ENCODE peak calls at places on chromosomes 7 and 10, in nine cellular contexts. N is Peyer's patch, S is fibroblast of pulmonary artery, V is astrocyte of the spinal cord, A is fibroblast of villous mesenchyme, M is fibroblast of the aortic adventitia, Z is astrocyte, G is mammary epithelial cell, J is PC-3. W is an unnamed sample.

GRCh38 chr10:69880301-69881081 is 78.8 kb downstream of the COL13A1 start:
- DNase-seq in M (no peak), Z (no peak), S (no peak), A (peak), V (no peak), J (no peak), G (no peak), N (no peak), W (no peak)

GRCh38 chr10:92692697-92693533 is 3.2 kb downstream of the HHEX start:
- DNase-seq in N (no peak), Z (no peak), G (no peak), A (no peak), J (no peak), M (no peak), S (no peak), V (no peak), W (no peak)

GRCh38 chr10:107616463-107617131 is 452.1 kb upstream of the SORCS1 start:
- DNase-seq in A (peak), G (peak), J (no peak), V (no peak), N (no peak), Z (no peak), S (peak), M (peak), W (peak)

GRCh38 chr10:127368101-127368500 is 171.7 kb upstream of the INSYN2A start:
- DNase-seq in Z (no peak), G (no peak), M (no peak), V (no peak), J (no peak), A (no peak), N (no peak), S (no peak), W (no peak)

GRCh38 chr7:76054129-76055120 is 6.5 kb downstream of the MDH2 start:
- DNase-seq in V (peak), M (peak), S (peak), J (peak), Z (peak), G (peak), A (peak), N (no peak), W (peak)

GRCh38 chr7:44216019-44216418 is 15.2 kb downstream of the YKT6 start:
- DNase-seq in G (no peak), N (no peak), S (no peak), J (no peak), Z (no peak), M (no peak), V (no peak), A (no peak), W (no peak)

GRCh38 chr10:75540357-75541335 is 109.2 kb downstream of the LRMDA start:
- DNase-seq in V (no peak), N (no peak), G (no peak), A (no peak), M (no peak), Z (no peak), S (no peak), J (peak), W (no peak)

GRCh38 chr10:70956029-70956759 is 67.8 kb upstream of the PCBD1 start:
- DNase-seq in V (no peak), N (peak), J (peak), Z (no peak), S (no peak), A (no peak), G (no peak), M (no peak), W (no peak)

GRCh38 chr7:35351466-35351865 is 97.6 kb upstream of the TBX20 start:
- DNase-seq in Z (no peak), A (no peak), S (no peak), N (no peak), V (no peak), J (no peak), G (no peak), M (no peak), W (no peak)

GRCh38 chr10:100637785-100638184 is 102.0 kb downstream of the HIF1AN start:
- DNase-seq in M (no peak), A (peak), V (no peak), Z (no peak), S (no peak), N (no peak), G (no peak), J (peak), W (no peak)

GRCh38 chr10:107425844-107426553 is 261.5 kb upstream of the SORCS1 start:
- DNase-seq in V (no peak), G (no peak), S (peak), J (no peak), A (no peak), M (peak), N (no peak), Z (no peak), W (no peak)

GRCh38 chr10:75982611-75983369 is 551.4 kb downstream of the LRMDA start:
- DNase-seq in Z (peak), N (no peak), V (peak), G (no peak), A (no peak), S (no peak), M (peak), J (peak), W (peak)

GRCh38 chr10:127524229-127524628 is 24.9 kb upstream of the NPS start:
- DNase-seq in V (no peak), J (no peak), G (no peak), S (no peak), A (no peak), Z (no peak), M (no peak), N (no peak), W (no peak)

GRCh38 chr7:88357794-88358533 is 51.3 kb upstream of the STEAP4 start:
- DNase-seq in Z (no peak), M (peak), S (peak), G (peak), V (no peak), N (no peak), A (peak), J (peak), W (peak)

GRCh38 chr7:39413866-39414668 is 152.1 kb upstream of the YAE1 start:
- DNase-seq in J (peak), N (peak), S (peak), V (peak), G (peak), A (peak), M (peak), Z (peak), W (peak)

GRCh38 chr7:149879801-149880738 is 6.3 kb downstream of the ATP6V0E2 start:
- DNase-seq in S (no peak), V (no peak), M (no peak), J (no peak), G (no peak), Z (no peak), A (no peak), N (no peak), W (no peak)

GRCh38 chr7:50317221-50317678 is 12.7 kb downstream of the IKZF1 start:
- DNase-seq in S (no peak), J (no peak), G (no peak), M (no peak), V (no peak), Z (no peak), N (no peak), A (no peak), W (no peak)

GRCh38 chr7:99579956-99580777 is 17.9 kb upstream of the TMEM225B start:
- DNase-seq in G (no peak), S (peak), A (peak), M (peak), N (peak), V (peak), Z (peak), J (no peak), W (peak)

GRCh38 chr7:36565792-36566356 is 158.4 kb downstream of the AOAH start:
- DNase-seq in M (peak), Z (no peak), V (no peak), A (peak), G (no peak), S (peak), J (no peak), N (no peak), W (peak)

GRCh38 chr10:70759769-70760168 is 25.4 kb downstream of the TBATA start:
- DNase-seq in Z (no peak), A (no peak), V (no peak), G (peak), S (no peak), J (no peak), N (peak), M (no peak), W (peak)

GRCh38 chr10:113230018-113230610 is 280.1 kb downstream of the TCF7L2 start:
- DNase-seq in A (no peak), M (no peak), G (no peak), V (no peak), N (no peak), S (no peak), J (no peak), Z (no peak), W (no peak)

GRCh38 chr10:63711866-63712716 is 190.9 kb downstream of the REEP3 start:
- DNase-seq in S (peak), V (peak), M (peak), G (peak), J (peak), Z (peak), N (peak), A (peak), W (peak)

GRCh38 chr7:134599371-134599770 is 47.3 kb upstream of the BPGM start:
- DNase-seq in J (no peak), S (no peak), G (no peak), Z (no peak), M (no peak), N (no peak), A (no peak), V (no peak), W (no peak)

GRCh38 chr7:95715274-95715673 is 57.1 kb upstream of the DYNC1I1 start:
- DNase-seq in A (no peak), S (no peak), J (no peak), G (no peak), N (no peak), Z (no peak), V (no peak), M (no peak), W (no peak)

GRCh38 chr7:1800876-1801275 is 130.8 kb downstream of the ELFN1 start:
- DNase-seq in N (no peak), A (peak), S (no peak), M (no peak), J (no peak), G (no peak), V (no peak), Z (no peak), W (no peak)

GRCh38 chr10:117461766-117462423 is 80.7 kb upstream of the EMX2 start:
- DNase-seq in M (peak), V (peak), N (peak), G (peak), A (peak), Z (peak), S (peak), J (peak), W (peak)

GRCh38 chr10:34180749-34181148 is 634.3 kb downstream of the PARD3 start:
- DNase-seq in S (no peak), G (no peak), M (no peak), A (no peak), N (no peak), J (no peak), Z (no peak), V (no peak), W (no peak)

GRCh38 chr7:100370303-100370702 is 3.0 kb upstream of the PILRA start:
- DNase-seq in N (no peak), V (no peak), G (no peak), A (no peak), M (no peak), J (no peak), S (no peak), Z (no peak), W (no peak)

GRCh38 chr10:123134915-123135414 is 805 bp upstream of the HMX3 start:
- DNase-seq in N (no peak), S (no peak), V (no peak), Z (no peak), G (no peak), M (no peak), A (no peak), J (no peak), W (no peak)

GRCh38 chr7:31825576-31825975 is 138.6 kb downstream of the PPP1R17 start:
- DNase-seq in A (no peak), V (no peak), M (no peak), S (no peak), N (no peak), J (no peak), Z (no peak), G (no peak), W (no peak)

GRCh38 chr7:26372738-26373137 is 81.1 kb downstream of the SNX10 start:
- DNase-seq in Z (no peak), S (no peak), M (no peak), N (no peak), A (no peak), G (no peak), V (no peak), J (no peak), W (no peak)

GRCh38 chr10:124709862-124710261 is 34.3 kb downstream of the FAM53B start:
- DNase-seq in V (no peak), S (no peak), J (no peak), G (peak), A (no peak), Z (no peak), N (peak), M (no peak), W (no peak)

GRCh38 chr7:151187409-151188251 is 580 bp upstream of the ASB10 start:
- DNase-seq in S (no peak), N (no peak), M (no peak), J (no peak), G (no peak), V (no peak), Z (no peak), A (no peak), W (no peak)

GRCh38 chr10:33115720-33116119 is 157.7 kb upstream of the ITGB1 start:
- DNase-seq in V (no peak), Z (peak), A (peak), M (peak), J (peak), G (no peak), S (peak), N (no peak), W (peak)

GRCh38 chr10:46096909-46097575 is 51.0 kb upstream of the MSMB start:
- DNase-seq in M (no peak), V (no peak), J (no peak), N (no peak), A (no peak), S (no peak), Z (no peak), G (no peak), W (no peak)

GRCh38 chr10:110408203-110408871 is 89.4 kb upstream of the DUSP5 start:
- DNase-seq in M (no peak), S (peak), N (no peak), V (no peak), A (peak), Z (no peak), J (peak), G (peak), W (peak)

GRCh38 chr10:44830022-44830421 is 81.1 kb upstream of the TMEM72 start:
- DNase-seq in J (peak), N (no peak), M (peak), G (peak), A (peak), S (peak), V (peak), Z (peak), W (peak)

GRCh38 chr10:52443419-52444388 is 129.6 kb downstream of the DKK1 start:
- DNase-seq in V (peak), G (peak), N (no peak), J (peak), A (peak), M (peak), S (peak), Z (peak), W (peak)

GRCh38 chr7:122488241-122488640 is 183.7 kb upstream of the FEZF1 start:
- DNase-seq in Z (no peak), G (peak), V (no peak), A (no peak), J (peak), S (no peak), M (no peak), N (no peak), W (no peak)

GRCh38 chr7:74598558-74598957 is 59.0 kb upstream of the GTF2I start:
- DNase-seq in S (no peak), A (no peak), G (peak), V (peak), N (no peak), J (peak), Z (peak), M (peak), W (peak)

GRCh38 chr10:132546567-132547420 is 9.2 kb downstream of the INPP5A start:
- DNase-seq in G (no peak), V (no peak), M (no peak), Z (no peak), N (peak), J (no peak), S (no peak), A (no peak), W (no peak)

GRCh38 chr10:132548869-132549268 is 11.3 kb downstream of the INPP5A start:
- DNase-seq in N (no peak), S (no peak), Z (no peak), J (no peak), V (no peak), A (no peak), M (no peak), G (no peak), W (no peak)

GRCh38 chr10:132548106-132548823 is 10.7 kb downstream of the INPP5A start:
- DNase-seq in Z (no peak), S (no peak), V (no peak), G (no peak), A (no peak), N (peak), J (no peak), M (no peak), W (no peak)

GRCh38 chr10:132545659-132546367 is 8.2 kb downstream of the INPP5A start:
- DNase-seq in N (peak), V (no peak), A (no peak), S (no peak), M (no peak), J (no peak), Z (no peak), G (no peak), W (no peak)

DNA sequence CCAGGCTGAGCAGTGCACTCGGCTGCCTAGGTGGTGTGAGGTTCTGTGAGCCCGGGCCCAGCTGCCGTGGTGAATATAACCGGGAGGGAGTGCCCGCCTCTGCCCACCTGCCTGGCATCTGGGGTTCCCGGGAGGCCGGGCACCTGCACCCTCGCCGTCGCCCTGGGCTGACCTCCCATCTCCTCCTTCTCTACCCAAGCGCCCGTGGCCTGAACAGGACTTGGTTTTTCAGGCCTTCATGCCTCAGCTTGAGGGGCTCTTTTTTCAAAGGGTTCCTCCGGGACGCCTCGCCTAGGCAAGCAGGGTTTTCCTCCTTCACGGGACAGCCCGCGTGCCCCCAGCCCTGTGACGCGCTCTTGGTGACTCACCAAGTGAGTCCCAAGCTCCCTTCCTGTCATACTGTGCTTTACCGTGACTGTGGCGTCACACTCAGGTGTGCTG is 9.9 kb downstream of the INPP5A start:
- DNase-seq in G (no peak), V (no peak), S (no peak), Z (no peak), M (no peak), A (no peak), N (peak), J (no peak), W (no peak)
- H3K4me3 ChIP-seq in G (no peak), V (no peak), S (no peak), Z (no peak), M (no peak), A (no peak), N (no peak), J (no peak), W (no peak)

DNA sequence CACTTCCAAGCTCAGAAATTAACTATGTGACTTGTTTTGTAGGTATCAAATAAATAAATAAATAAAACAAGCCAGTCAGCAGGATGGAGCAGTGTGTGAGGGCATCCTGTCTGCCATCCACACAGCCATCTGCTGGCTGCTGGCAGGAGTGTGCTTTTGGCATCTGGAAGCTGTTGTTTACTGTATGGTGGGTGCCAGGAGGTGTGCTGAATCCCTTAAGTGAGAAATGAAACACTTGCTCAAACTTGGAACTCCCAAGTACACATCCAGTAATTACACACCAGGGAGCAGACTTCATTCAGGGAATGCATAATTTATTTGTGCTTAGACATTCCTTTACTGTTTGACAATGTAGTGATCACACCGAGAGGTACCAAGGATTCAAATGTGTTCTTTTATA is 16.9 kb upstream of the TAX1BP1 start:
- DNase-seq in M (no peak), Z (no peak), V (peak), G (peak), J (peak), A (no peak), N (no peak), S (peak), W (no peak)
- TF ChIP-seq CTCF in M (no peak), Z (no peak), V (peak), G (peak), J (peak), A (no peak), N (no peak), S (peak), W (peak)

GRCh38 chr7:33351709-33352108 is 222.3 kb downstream of the BBS9 start:
- DNase-seq in V (no peak), S (no peak), N (no peak), Z (no peak), M (no peak), J (no peak), G (no peak), A (no peak), W (no peak)
- H3K4me3 ChIP-seq in V (no peak), S (no peak), N (no peak), Z (no peak), M (no peak), J (no peak), G (no peak), A (no peak), W (no peak)

GRCh38 chr7:118648002-118648401 is 423.5 kb downstream of the ANKRD7 start:
- DNase-seq in A (no peak), G (no peak), V (no peak), Z (no peak), M (no peak), J (no peak), S (no peak), N (no peak), W (no peak)
- TF ChIP-seq CTCF in A (no peak), G (no peak), V (no peak), Z (no peak), M (no peak), J (no peak), S (no peak), N (no peak), W (no peak)

GRCh38 chr7:683526-684205 is 42.8 kb upstream of the DNAAF5 start:
- DNase-seq in M (no peak), V (no peak), N (peak), Z (no peak), J (no peak), S (no peak), G (no peak), A (no peak), W (no peak)

GRCh38 chr7:682810-683209 is 43.7 kb upstream of the DNAAF5 start:
- DNase-seq in G (no peak), Z (no peak), S (no peak), N (no peak), M (no peak), V (no peak), A (no peak), J (no peak), W (no peak)

GRCh38 chr7:684416-684815 is 42.1 kb upstream of the DNAAF5 start:
- DNase-seq in G (no peak), M (no peak), V (no peak), S (no peak), Z (no peak), J (no peak), A (no peak), N (no peak), W (no peak)

GRCh38 chr7:680411-681127 is 45.9 kb upstream of the DNAAF5 start:
- DNase-seq in M (no peak), S (no peak), N (no peak), A (no peak), J (no peak), V (no peak), G (no peak), Z (no peak), W (no peak)

DNA sequence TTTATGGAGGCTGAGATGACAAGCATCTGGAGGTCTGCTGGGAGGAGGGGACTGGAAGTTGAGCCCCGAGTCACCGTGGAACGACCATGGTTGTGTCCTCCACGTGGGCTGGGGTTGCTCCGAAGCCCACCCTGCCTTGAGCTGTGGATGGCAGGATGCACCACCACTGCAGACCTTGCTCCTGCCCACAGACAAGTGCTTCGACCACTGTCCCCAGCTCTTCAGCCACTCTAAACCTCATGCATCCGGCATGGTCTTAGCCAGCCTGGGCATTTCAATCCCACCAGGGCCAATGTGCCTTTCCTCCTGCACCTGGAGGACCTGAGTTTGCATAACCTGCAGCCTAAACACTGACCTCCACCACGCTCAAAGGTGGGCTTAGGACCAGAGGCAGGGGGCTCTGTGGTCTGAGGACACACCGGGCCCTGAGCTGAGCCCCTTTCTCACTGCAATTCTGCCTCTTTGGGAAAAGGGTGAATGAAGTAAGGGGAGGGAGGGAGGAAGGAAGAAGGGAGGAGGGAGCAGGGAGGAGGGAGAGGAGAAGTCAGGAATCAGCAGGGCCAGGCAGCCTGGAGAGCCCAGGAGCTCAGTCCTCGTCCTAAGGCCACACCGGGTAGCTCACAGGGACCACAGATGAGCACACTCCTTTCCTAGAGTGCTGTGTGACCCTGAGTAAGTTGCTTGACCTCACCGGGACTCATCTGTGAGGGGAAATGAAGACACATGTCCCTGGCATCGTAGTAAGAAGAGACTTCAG is 44.8 kb upstream of the DNAAF5 start:
- DNase-seq in S (no peak), N (no peak), G (no peak), Z (no peak), M (no peak), J (no peak), A (no peak), V (no peak), W (no peak)
- H3K4me3 ChIP-seq in S (no peak), N (no peak), G (no peak), Z (no peak), M (no peak), J (no peak), A (no peak), V (no peak), W (no peak)

W was measured in fibroblast of mammary gland.